ENCODE peak calls at places on chromosomes 4 and X, in six cellular contexts. Y, N, G, F, C and K are unnamed samples.

GRCh38 chrX:56813318-56813837 is 84.3 kb downstream of the NBDY start:
- DNase-seq in Y (peak), N (no peak), G (no peak), F (no peak), C (peak), K (no peak)

GRCh38 chrX:129759576-129760061 is 20.1 kb upstream of the SASH3 start:
- DNase-seq in Y (no peak), N (peak), G (peak), F (no peak), C (peak), K (no peak)

GRCh38 chr4:101332424-101332823 is 14.9 kb downstream of the PPP3CA start:
- DNase-seq in Y (no peak), N (no peak), G (no peak), F (no peak), C (peak), K (no peak)

GRCh38 chr4:155684892-155685550 is 18.4 kb downstream of the GUCY1A1 start:
- DNase-seq in Y (no peak), N (no peak), G (no peak), F (no peak), C (no peak), K (no peak)

GRCh38 chr4:1797298-1797860 is 4.3 kb downstream of the FGFR3 start:
- DNase-seq in Y (no peak), N (peak), G (no peak), F (no peak), C (no peak), K (no peak)

GRCh38 chr4:141849778-141850177 is 213.4 kb downstream of the IL15 start:
- DNase-seq in Y (no peak), N (no peak), G (no peak), F (no peak), C (peak), K (no peak)

GRCh38 chr4:104015680-104016079 is 295.9 kb upstream of the TACR3 start:
- DNase-seq in Y (no peak), N (no peak), G (peak), F (no peak), C (no peak), K (no peak)

GRCh38 chr4:140309124-140309870 is 64.1 kb upstream of the SCOC start:
- DNase-seq in Y (no peak), N (no peak), G (peak), F (no peak), C (peak), K (no peak)

GRCh38 chr4:13860126-13860525 is 232.6 kb upstream of the BOD1L1 start:
- DNase-seq in Y (no peak), N (no peak), G (no peak), F (no peak), C (no peak), K (no peak)

GRCh38 chr4:36737691-36738090 is 456.3 kb downstream of the DTHD1 start:
- DNase-seq in Y (no peak), N (no peak), G (no peak), F (no peak), C (no peak), K (no peak)

GRCh38 chrX:5748751-5749150 is 479.9 kb downstream of the NLGN4X start:
- DNase-seq in Y (no peak), N (no peak), G (no peak), F (no peak), C (no peak), K (no peak)

GRCh38 chrX:65677954-65678469 is 10.6 kb downstream of the MSN start:
- DNase-seq in Y (no peak), N (no peak), G (peak), F (no peak), C (peak), K (no peak)

GRCh38 chrX:52979993-52980392 is 21.7 kb upstream of the FAM156A start:
- DNase-seq in Y (no peak), N (no peak), G (no peak), F (no peak), C (no peak), K (no peak)

GRCh38 chr4:25632135-25632534 is 23.5 kb upstream of the SLC34A2 start:
- DNase-seq in Y (no peak), N (no peak), G (no peak), F (no peak), C (no peak), K (no peak)

GRCh38 chr4:94559351-94559806 is 107.6 kb downstream of the PDLIM5 start:
- DNase-seq in Y (no peak), N (no peak), G (peak), F (no peak), C (peak), K (no peak)

GRCh38 chr4:46270986-46271596 is 118.8 kb downstream of the GABRA2 start:
- DNase-seq in Y (peak), N (no peak), G (peak), F (no peak), C (peak), K (no peak)

GRCh38 chrX:41334866-41335589 is 1.1 kb downstream of the DDX3X start:
- DNase-seq in Y (peak), N (peak), G (peak), F (no peak), C (peak), K (no peak)

GRCh38 chr4:102431608-102431961 is 69.6 kb upstream of the NFKB1 start:
- DNase-seq in Y (no peak), N (no peak), G (no peak), F (no peak), C (no peak), K (no peak)

GRCh38 chr4:76585897-76586360 is 150.9 kb downstream of the SHROOM3 start:
- DNase-seq in Y (peak), N (peak), G (peak), F (no peak), C (no peak), K (peak)

GRCh38 chr4:145935253-145936141 is 3.1 kb downstream of the ZNF827 start:
- DNase-seq in Y (peak), N (no peak), G (no peak), F (no peak), C (peak), K (no peak)

GRCh38 chrX:38817004-38817703 is 15.9 kb downstream of the MID1IP1 start:
- DNase-seq in Y (no peak), N (peak), G (no peak), F (no peak), C (peak), K (no peak)

GRCh38 chr4:153466637-153467153 is 535 bp downstream of the TMEM131L start:
- DNase-seq in Y (no peak), N (peak), G (no peak), F (no peak), C (no peak), K (no peak)

GRCh38 chr4:6472008-6472386 is 417 bp downstream of the PPP2R2C start:
- DNase-seq in Y (no peak), N (peak), G (no peak), F (no peak), C (no peak), K (no peak)

GRCh38 chr4:38392223-38392855 is 271.7 kb upstream of the KLF3 start:
- DNase-seq in Y (no peak), N (no peak), G (no peak), F (no peak), C (no peak), K (no peak)

GRCh38 chr4:139663561-139664138 is 2.0 kb upstream of the MGST2 start:
- DNase-seq in Y (no peak), N (no peak), G (no peak), F (no peak), C (no peak), K (no peak)

GRCh38 chrX:11143931-11144678 is 33.0 kb downstream of the HCCS start:
- DNase-seq in Y (peak), N (peak), G (peak), F (no peak), C (peak), K (peak)

GRCh38 chrX:49172280-49172780 is 632 bp downstream of the PLP2 start:
- DNase-seq in Y (peak), N (peak), G (peak), F (no peak), C (peak), K (no peak)

GRCh38 chrX:16212436-16212835 is 45.2 kb downstream of the MAGEB17 start:
- DNase-seq in Y (peak), N (peak), G (no peak), F (no peak), C (peak), K (no peak)

GRCh38 chrX:133559909-133560308 is 144.6 kb upstream of the GPC4 start:
- DNase-seq in Y (no peak), N (no peak), G (no peak), F (no peak), C (no peak), K (no peak)

GRCh38 chr4:142366821-142367220 is 479.3 kb downstream of the INPP4B start:
- DNase-seq in Y (no peak), N (no peak), G (peak), F (no peak), C (peak), K (no peak)

GRCh38 chrX:368811-369562 is 17.7 kb downstream of the PPP2R3B start:
- DNase-seq in Y (no peak), N (no peak), G (peak), F (no peak), C (no peak), K (no peak)

GRCh38 chr4:4395849-4396627 is 9.1 kb downstream of the NSG1 start:
- DNase-seq in Y (no peak), N (no peak), G (no peak), F (no peak), C (peak), K (no peak)

GRCh38 chr4:147901388-147901787 is 169.5 kb downstream of the ARHGAP10 start:
- DNase-seq in Y (no peak), N (no peak), G (no peak), F (no peak), C (no peak), K (no peak)

GRCh38 chr4:77818667-77819408 is at the start of gene CNOT6L:
- DNase-seq in Y (peak), N (peak), G (peak), F (peak), C (peak), K (peak)

GRCh38 chr4:120026853-120027252 is 39.8 kb downstream of the MAD2L1 start:
- DNase-seq in Y (no peak), N (no peak), G (no peak), F (no peak), C (no peak), K (no peak)

GRCh38 chr4:100026066-100026465 is 76.0 kb upstream of the H2AZ1 start:
- DNase-seq in Y (no peak), N (no peak), G (no peak), F (no peak), C (no peak), K (no peak)

GRCh38 chrX:24242649-24243556 is 71.0 kb downstream of the SUPT20HL2 start:
- DNase-seq in Y (peak), N (peak), G (peak), F (peak), C (peak), K (no peak)

GRCh38 chr4:12827966-12828365 is 656.2 kb downstream of the RAB28 start:
- DNase-seq in Y (no peak), N (no peak), G (no peak), F (no peak), C (no peak), K (no peak)

DNA sequence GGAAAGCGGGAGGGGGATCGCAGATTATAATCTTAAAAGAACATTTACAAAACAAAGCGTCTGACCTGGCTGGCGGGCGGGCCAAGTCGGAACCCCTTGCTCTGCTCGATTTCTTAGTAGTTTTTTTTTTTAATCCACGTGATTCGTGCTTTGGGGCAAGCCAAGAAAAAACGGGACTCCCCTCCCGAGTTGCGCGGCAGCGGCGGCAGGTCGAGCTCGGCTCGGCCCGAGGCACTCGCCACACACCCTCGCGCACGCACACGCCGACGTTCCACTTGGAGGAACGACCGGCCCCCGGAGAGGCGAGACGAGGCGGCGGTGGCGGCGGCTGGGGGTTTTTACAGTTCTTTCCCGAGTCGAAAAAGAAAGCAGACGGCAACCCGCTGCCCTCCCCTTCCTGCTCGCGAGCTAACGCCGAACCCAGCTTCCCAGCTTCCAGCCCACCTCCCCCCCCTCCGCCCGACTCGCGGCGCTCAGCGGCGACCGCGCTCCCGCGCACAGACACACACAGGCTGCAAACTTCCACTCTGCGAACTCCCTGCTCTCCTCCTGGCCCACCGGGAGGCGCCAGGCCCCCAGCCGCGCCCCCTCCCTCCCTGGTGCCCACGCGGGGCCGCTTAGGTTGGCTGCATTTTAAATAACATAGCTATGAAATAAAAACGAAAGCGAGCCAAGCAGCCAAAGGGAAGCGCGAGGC is 1.2 kb downstream of the BCOR start:
- DNase-seq in Y (no peak), N (peak), G (peak), F (no peak), C (peak), K (no peak)
- TF ChIP-seq CTCF in Y (no peak), N (no peak), G (no peak), F (no peak), C (no peak), K (no peak)

GRCh38 chr4:121181493-121181892 is 17.4 kb upstream of the TNIP3 start:
- DNase-seq in Y (no peak), N (no peak), G (no peak), F (no peak), C (no peak), K (no peak)
- TF ChIP-seq CTCF in Y (no peak), N (no peak), G (no peak), F (no peak), C (no peak), K (no peak)

GRCh38 chr4:183495182-183495581 is 9.7 kb upstream of the ING2 start:
- DNase-seq in Y (no peak), N (no peak), G (no peak), F (no peak), C (no peak), K (no peak)

GRCh38 chr4:183492791-183493221 is 12.1 kb upstream of the ING2 start:
- DNase-seq in Y (no peak), N (no peak), G (peak), F (no peak), C (no peak), K (no peak)

DNA sequence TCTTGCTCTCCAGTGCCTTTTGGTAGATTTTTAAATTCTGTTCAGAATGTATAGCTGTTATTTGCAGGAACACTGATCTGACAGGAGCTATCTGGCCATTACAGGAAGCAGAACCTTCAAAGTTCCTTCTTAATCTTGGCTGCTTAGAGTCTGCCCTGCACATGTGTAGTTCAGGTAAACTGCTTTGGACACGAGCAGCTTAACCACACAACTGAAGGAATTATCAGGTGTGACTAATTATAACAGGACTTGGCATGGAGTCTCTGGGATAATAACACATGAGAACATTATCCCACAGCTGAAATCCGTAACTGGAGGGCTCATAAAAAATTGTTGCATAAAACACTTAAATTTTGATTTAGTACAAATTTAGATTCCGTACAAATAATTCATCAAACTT is 11.6 kb upstream of the ING2 start:
- DNase-seq in Y (no peak), N (no peak), G (no peak), F (no peak), C (no peak), K (no peak)
- TF ChIP-seq CTCF in Y (no peak), N (no peak), G (no peak), F (no peak), C (no peak), K (no peak)

GRCh38 chr4:623914-624626 is 1.3 kb upstream of the PDE6B start:
- DNase-seq in Y (no peak), N (peak), G (no peak), F (no peak), C (no peak), K (no peak)

GRCh38 chr4:621296-622070 is 3.9 kb upstream of the PDE6B start:
- DNase-seq in Y (no peak), N (peak), G (no peak), F (no peak), C (no peak), K (no peak)

GRCh38 chr4:622071-622995 is 3.0 kb upstream of the PDE6B start:
- DNase-seq in Y (no peak), N (peak), G (no peak), F (no peak), C (peak), K (no peak)

GRCh38 chr4:624705-625590 is at the start of gene PDE6B:
- DNase-seq in Y (no peak), N (peak), G (no peak), F (no peak), C (no peak), K (no peak)

DNA sequence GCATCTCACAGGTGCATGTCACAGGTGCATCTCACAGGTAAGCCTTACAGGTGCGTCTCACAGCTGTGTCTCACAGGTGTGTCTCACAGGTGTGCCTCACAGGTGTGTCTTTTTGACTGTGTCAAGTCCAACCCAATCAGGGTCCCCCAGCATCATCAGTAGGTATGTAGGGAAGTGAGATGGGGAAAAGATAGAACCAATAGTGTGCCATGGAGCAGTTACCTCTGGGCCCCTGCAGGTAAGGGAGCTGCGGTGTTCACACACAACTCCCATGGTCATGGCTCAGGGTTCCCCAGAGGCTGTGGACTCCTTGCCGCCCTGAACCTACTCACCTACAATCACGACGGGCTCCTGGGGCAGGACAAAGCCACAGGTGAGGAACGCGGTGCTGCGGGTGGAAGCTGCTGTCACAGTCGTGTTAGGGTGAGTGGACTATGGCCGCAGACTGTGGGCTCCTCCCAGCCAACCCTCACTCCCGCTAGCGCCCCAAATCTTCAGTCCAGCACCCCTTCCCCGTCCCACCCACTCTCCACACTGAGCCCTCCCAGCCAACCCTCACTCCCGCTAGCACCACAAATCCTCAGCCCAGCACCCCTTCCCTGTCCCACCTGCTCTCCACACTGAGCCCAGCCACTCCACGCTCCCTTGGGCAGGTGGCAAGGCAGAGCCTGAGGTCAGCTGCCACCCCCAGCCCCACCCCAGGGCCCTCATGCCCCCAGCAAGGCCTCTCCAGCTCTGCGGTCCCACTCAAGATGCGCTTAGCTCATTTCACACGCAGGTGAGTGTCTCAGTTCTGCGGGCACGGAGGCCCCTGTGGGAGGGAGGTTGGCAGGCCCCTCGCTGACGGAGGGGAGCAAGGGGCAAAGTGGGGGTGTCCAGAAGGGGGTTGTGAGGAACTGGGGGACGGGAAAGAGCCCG is 2.1 kb upstream of the PDE6B start:
- DNase-seq in Y (no peak), N (peak), G (no peak), F (no peak), C (no peak), K (no peak)
- TF ChIP-seq CTCF in Y (no peak), N (no peak), G (no peak), F (no peak), C (no peak), K (no peak)